ENCODE peak calls at places on chromosomes 3 and 15, in four cellular contexts. G is mammary epithelial cell, P is GM23248, N is endodermal cell. X is an unnamed sample. For H3K9me3, the result is how much of the 10 kb centered on the place peaks cover.

GRCh38 chr3:24493951-24494615 is 567 bp downstream of the THRB start:
- DNase-seq in G (peak), P (peak), N (peak), X (peak)

GRCh38 chr3:52277972-52278509 is 408 bp downstream of the WDR82 start:
- DNase-seq in P (peak), G (no peak), N (peak), X (peak)

GRCh38 chr3:54915976-54916375 is 11.9 kb downstream of the LRTM1 start:
- DNase-seq in P (no peak), G (no peak), N (no peak), X (no peak)

GRCh38 chr3:194117114-194117845 is 18.7 kb upstream of the HES1 start:
- DNase-seq in G (no peak), P (no peak), N (no peak), X (peak)

GRCh38 chr15:40325188-40325587 is 1.7 kb downstream of the INAFM2 start:
- DNase-seq in N (no peak), P (peak), G (no peak), X (no peak)

GRCh38 chr3:126811530-126811929 is 107.5 kb downstream of the CHCHD6 start:
- DNase-seq in P (peak), N (no peak), G (no peak), X (no peak)

GRCh38 chr3:138781012-138781470 is 53.7 kb downstream of the PIK3CB start:
- DNase-seq in G (no peak), N (no peak), P (no peak), X (no peak)

GRCh38 chr15:99430881-99431401 is 134.8 kb upstream of the MEF2A start:
- DNase-seq in P (no peak), N (no peak), G (no peak), X (no peak)

GRCh38 chr15:98803228-98804056 is 155.1 kb downstream of the IGF1R start:
- DNase-seq in P (peak), G (peak), N (no peak), X (no peak)

GRCh38 chr3:49173792-49174170 is 2.4 kb downstream of the KLHDC8B start:
- DNase-seq in P (no peak), G (no peak), N (no peak), X (no peak)

GRCh38 chr3:112038863-112039262 is 4.3 kb downstream of the TMPRSS7 start:
- DNase-seq in P (peak), G (peak), N (no peak), X (no peak)

GRCh38 chr3:48919215-48920138 is 835 bp downstream of the ARIH2 start:
- DNase-seq in G (peak), P (peak), N (peak), X (peak)

GRCh38 chr3:42701371-42702065 is 1.1 kb downstream of the HHATL start:
- DNase-seq in G (no peak), P (peak), N (peak), X (peak)

GRCh38 chr3:43996379-43997301 is 245.0 kb upstream of the TOPAZ1 start:
- DNase-seq in P (peak), G (peak), N (peak), X (no peak)

GRCh38 chr15:89777073-89777820 is 1.1 kb downstream of the MESP2 start:
- DNase-seq in G (peak), N (no peak), P (no peak), X (no peak)

GRCh38 chr15:80984856-80985255 is 4.8 kb downstream of the MESD start:
- DNase-seq in N (no peak), G (peak), P (peak), X (no peak)

GRCh38 chr3:22117751-22118346 is 366.8 kb upstream of the ZNF385D start:
- DNase-seq in G (peak), P (peak), N (no peak), X (no peak)

GRCh38 chr15:50415752-50416404 is 8.3 kb upstream of the USP8 start:
- DNase-seq in N (peak), P (no peak), G (peak), X (no peak)

GRCh38 chr15:40061212-40061901 is 22.4 kb upstream of the SRP14 start:
- DNase-seq in P (no peak), N (peak), G (no peak), X (no peak)

GRCh38 chr3:149384911-149385321 is 7.5 kb upstream of the TM4SF1 start:
- DNase-seq in N (peak), G (peak), P (peak), X (no peak)

GRCh38 chr3:51538115-51538458 is 432 bp upstream of the RAD54L2 start:
- DNase-seq in N (no peak), P (peak), G (no peak), X (peak)

GRCh38 chr3:94694894-94695293 is 632.0 kb downstream of the NSUN3 start:
- DNase-seq in N (no peak), P (no peak), G (peak), X (no peak)

GRCh38 chr15:41416162-41416741 is 643 bp upstream of the RTF1 start:
- DNase-seq in N (no peak), P (no peak), G (no peak), X (no peak)

GRCh38 chr3:23810342-23811116 is 4.8 kb downstream of the UBE2E1 start:
- DNase-seq in G (peak), P (peak), N (peak), X (peak)

GRCh38 chr3:39191773-39192172 is 622 bp downstream of the XIRP1 start:
- DNase-seq in N (peak), G (no peak), P (no peak), X (no peak)

GRCh38 chr15:52351206-52351907 is 55.8 kb upstream of the MYO5C start:
- DNase-seq in P (peak), N (no peak), G (no peak), X (no peak)

GRCh38 chr15:39538936-39539335 is 41.9 kb upstream of the THBS1 start:
- DNase-seq in P (no peak), N (no peak), G (no peak), X (no peak)

GRCh38 chr3:74106882-74107281 is 482.1 kb upstream of the PDZRN3 start:
- DNase-seq in G (no peak), P (no peak), N (no peak), X (no peak)

GRCh38 chr15:33277689-33278088 is 33.1 kb upstream of the RYR3 start:
- DNase-seq in G (no peak), N (no peak), P (no peak), X (no peak)

GRCh38 chr3:107954845-107955244 is 136.0 kb downstream of the CD47 start:
- DNase-seq in P (no peak), G (no peak), N (no peak), X (no peak)

GRCh38 chr3:5210926-5211325 is 23.4 kb downstream of the EDEM1 start:
- DNase-seq in G (no peak), N (peak), P (no peak), X (no peak)

GRCh38 chr3:166444756-166445155 is 607.5 kb upstream of the BCHE start:
- DNase-seq in G (peak), P (no peak), N (peak), X (no peak)

GRCh38 chr3:171229173-171229572 is 202.7 kb upstream of the SLC2A2 start:
- DNase-seq in N (no peak), P (no peak), G (no peak), X (no peak)

GRCh38 chr3:159840900-159841299 is 147.7 kb upstream of the IL12A start:
- DNase-seq in G (peak), N (no peak), P (no peak), X (no peak)

GRCh38 chr3:20873235-20873634 is 687.2 kb upstream of the SGO1 start:
- DNase-seq in N (no peak), P (no peak), G (no peak), X (no peak)

GRCh38 chr3:191051037-191051436 is 148.0 kb upstream of the OSTN start:
- DNase-seq in N (no peak), G (peak), P (peak), X (no peak)

GRCh38 chr15:94238539-94239118 is 7.3 kb downstream of the MCTP2 start:
- DNase-seq in N (no peak), P (no peak), G (no peak), X (no peak)

GRCh38 chr15:57218826-57219576 is 157.3 kb upstream of the CGNL1 start:
- DNase-seq in G (peak), N (peak), P (peak), X (no peak)
- H3K9ac ChIP-seq in G (no peak), N (no peak), P (peak), X (no peak)

DNA sequence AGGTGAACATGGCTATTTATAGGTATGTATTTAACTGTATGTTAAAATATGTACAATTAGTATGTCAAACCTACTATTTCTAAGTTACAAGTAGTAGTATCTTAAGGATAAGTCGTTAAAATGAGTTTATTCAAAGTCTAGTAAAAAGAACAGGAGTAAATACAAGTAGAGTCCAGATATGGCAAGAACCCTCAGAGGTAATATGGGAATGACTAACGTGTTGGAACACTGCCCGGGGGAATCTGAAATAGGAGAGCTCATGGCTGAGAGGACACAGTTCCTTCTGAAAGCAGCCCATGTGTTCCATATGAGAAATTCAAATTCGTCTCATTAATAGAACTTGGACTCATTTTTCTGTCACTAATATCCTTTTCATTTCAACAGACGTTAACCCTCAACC is 158.8 kb downstream of the CLSTN2 start:
- DNase-seq in G (peak), P (peak), N (no peak), X (peak)
- H3K27ac ChIP-seq in G (no peak), P (no peak), N (peak), X (no peak)

GRCh38 chr15:20295238-20295811 is 246.3 kb downstream of the GOLGA6L6 start:
- DNase-seq in P (no peak), N (peak), G (no peak), X (no peak)
- H3K9me3 ChIP-seq in P (under half), N (half or more), G (under half), X (under half)

DNA sequence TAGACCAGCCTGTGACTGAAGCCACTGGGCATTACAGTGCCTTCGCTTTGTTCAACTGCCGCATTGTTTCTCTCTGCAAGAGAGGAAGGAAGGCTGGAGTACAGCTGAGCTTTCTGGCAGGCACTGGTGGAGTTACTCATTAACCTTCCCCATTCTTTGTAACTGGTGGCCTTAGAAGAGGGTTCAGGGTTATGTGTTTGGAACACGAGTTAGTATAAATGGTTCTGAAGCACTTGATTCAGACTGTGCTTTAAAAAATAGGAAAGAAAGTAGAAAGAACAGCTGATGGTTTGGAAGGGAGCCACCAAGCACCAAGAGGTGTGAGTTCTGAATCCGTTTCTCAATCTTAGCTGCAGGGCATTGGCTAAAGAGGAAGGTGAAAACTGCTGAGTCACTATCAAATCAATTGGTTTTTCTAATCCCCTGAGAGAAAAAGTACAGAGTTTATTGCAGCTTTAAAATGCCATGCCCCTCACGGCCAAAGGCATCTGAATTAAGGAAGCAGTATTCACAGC is 3.7 kb downstream of the HGD start:
- DNase-seq in N (peak), G (peak), P (peak), X (peak)
- H3K9ac ChIP-seq in N (no peak), G (no peak), P (peak), X (peak)

GRCh38 chr3:124858275-124858674 is 28.9 kb downstream of the ITGB5 start:
- DNase-seq in N (no peak), G (no peak), P (peak), X (no peak)
- H3K27ac ChIP-seq in N (no peak), G (no peak), P (peak), X (no peak)

X was measured in colonic mucosa.